ENCODE peak calls at places on chromosomes 13 and 19, in five cellular contexts. I, R, K, L and C are unnamed samples.

GRCh38 chr19:952680-953500 is 27.1 kb downstream of the ARID3A start:
- DNase-seq in I (no peak), R (no peak), L (peak; percentile 98), K (peak; percentile 24), C (peak; percentile 92)

GRCh38 chr13:78102121-78102677 is 183.6 kb upstream of the EDNRB start:
- DNase-seq in L (no peak), R (peak; percentile 56), K (no peak), I (peak; percentile 15), C (no peak)

GRCh38 chr19:44764975-44765948 is 12.4 kb upstream of the CBLC start:
- DNase-seq in L (no peak), R (peak; percentile 64), K (no peak), I (no peak), C (peak; percentile 70)

GRCh38 chr19:5113101-5113557 is 144.2 kb downstream of the KDM4B start:
- DNase-seq in I (no peak), K (no peak), R (no peak), L (no peak), C (no peak)

GRCh38 chr19:35549174-35549788 is 3.9 kb downstream of the TMEM147 start:
- DNase-seq in I (no peak), K (peak; percentile 82), R (no peak), L (peak; percentile 66), C (peak; percentile 88)

GRCh38 chr19:16069813-16070365 is 6.4 kb upstream of the TPM4 start:
- DNase-seq in R (no peak), I (no peak), L (no peak), K (no peak), C (no peak)

GRCh38 chr13:38888309-38888708 is 102.3 kb downstream of the STOML3 start:
- DNase-seq in R (no peak), I (no peak), L (no peak), K (no peak), C (no peak)

GRCh38 chr19:511101-511841 is 4.0 kb downstream of the TPGS1 start:
- DNase-seq in K (peak; percentile 84), R (peak; percentile 75), L (no peak), I (no peak), C (peak; percentile 74)

GRCh38 chr19:16873603-16874002 is 15.2 kb upstream of the F2RL3 start:
- DNase-seq in L (no peak), R (no peak), K (no peak), I (no peak), C (no peak)

GRCh38 chr19:48644355-48644754 is 1.6 kb downstream of the CA11 start:
- DNase-seq in I (no peak), K (no peak), R (peak; percentile 37), L (no peak), C (no peak)

GRCh38 chr13:99926014-99926731 is 45.4 kb downstream of the ZIC5 start:
- DNase-seq in I (no peak), L (no peak), R (no peak), K (no peak), C (no peak)

GRCh38 chr19:1289395-1290244 is 3.9 kb downstream of the EFNA2 start:
- DNase-seq in L (no peak), R (no peak), K (peak; percentile 22), I (no peak), C (no peak)

GRCh38 chr19:14544047-14544446 is 14.7 kb downstream of the TECR start:
- DNase-seq in K (no peak), L (no peak), R (no peak), I (no peak), C (peak; percentile 2)

GRCh38 chr19:34350161-34350561 is 14.8 kb upstream of the GPI start:
- DNase-seq in L (no peak), R (no peak), K (peak; percentile 28), I (no peak), C (no peak)

GRCh38 chr13:24083722-24084421 is 76.6 kb upstream of the SPATA13 start:
- DNase-seq in L (no peak), R (no peak), K (no peak), I (no peak), C (no peak)

GRCh38 chr19:52248256-52248655 is 21.1 kb upstream of the ZNF766 start:
- DNase-seq in I (peak; percentile 31), L (peak; percentile 42), K (peak; percentile 28), R (peak; percentile 55), C (peak; percentile 55)
- TF ChIP-seq CTCF in I (peak; percentile 59), L (peak; percentile 10), K (peak; percentile 72), R (peak; percentile 58), C (peak; percentile 58)

GRCh38 chr19:57888494-57889231 is at the start of gene ZNF814:
- DNase-seq in R (peak; percentile 88), K (peak; percentile 92), I (peak; percentile 81), L (peak; percentile 51), C (peak; percentile 90)
- TF ChIP-seq CTCF in R (peak; percentile 34), K (peak; percentile 48), I (peak; percentile 48), L (no peak), C (peak; percentile 32)

DNA sequence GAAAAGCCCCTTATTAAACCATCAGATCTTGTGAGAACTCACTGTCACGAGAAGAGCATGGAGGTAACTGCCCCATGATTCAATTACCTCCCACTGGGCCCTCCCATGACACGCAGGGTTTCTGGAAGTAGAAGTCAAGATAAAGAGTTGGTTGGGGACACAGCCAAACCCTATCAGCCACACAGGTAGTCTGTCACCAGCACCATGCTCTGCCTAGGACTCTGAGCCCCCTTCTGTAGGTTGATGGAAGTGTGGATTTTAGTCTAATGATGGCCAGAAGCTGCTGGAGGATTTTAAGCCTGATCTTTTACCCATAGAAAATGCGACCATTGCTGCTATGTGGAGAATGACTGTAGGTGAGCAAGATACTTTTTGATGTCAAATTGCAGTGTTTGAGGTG is 60.8 kb downstream of the ARHGEF7 start:
- DNase-seq in L (no peak), I (no peak), K (no peak), R (no peak), C (no peak)
- TF ChIP-seq CTCF in L (no peak), I (no peak), K (no peak), R (no peak), C (no peak)

GRCh38 chr13:93172109-93172508 is 54.5 kb upstream of the GPC6 start:
- DNase-seq in I (no peak), K (no peak), R (no peak), L (no peak), C (no peak)
- TF ChIP-seq CTCF in I (no peak), K (peak; percentile 51), R (no peak), L (no peak), C (no peak)

GRCh38 chr13:113220877-113221276 is 11.5 kb downstream of the CUL4A start:
- DNase-seq in K (no peak), R (peak; percentile 52), L (no peak), I (peak; percentile 44), C (no peak)
- TF ChIP-seq CTCF in K (no peak), R (peak; percentile 40), L (peak; percentile 25), I (peak; percentile 43), C (no peak)

GRCh38 chr13:27783111-27783510 is 9.2 kb upstream of the GSX1 start:
- DNase-seq in I (no peak), L (no peak), R (no peak), K (no peak), C (peak; percentile 37)
- TF ChIP-seq CTCF in I (peak; percentile 41), L (peak; percentile 41), R (peak; percentile 31), K (peak; percentile 40), C (peak; percentile 44)

GRCh38 chr19:42097461-42097860 is 21.5 kb downstream of the ZNF574 start:
- DNase-seq in I (no peak), L (no peak), K (no peak), R (no peak), C (no peak)

GRCh38 chr19:42095814-42096230 is 19.9 kb downstream of the ZNF574 start:
- DNase-seq in L (no peak), K (no peak), I (no peak), R (no peak), C (no peak)

GRCh38 chr19:42098781-42099180 is 22.8 kb downstream of the ZNF574 start:
- DNase-seq in I (no peak), L (no peak), K (no peak), R (no peak), C (no peak)

GRCh38 chr19:42095142-42095813 is 19.3 kb downstream of the ZNF574 start:
- DNase-seq in K (no peak), L (no peak), I (no peak), R (no peak), C (no peak)

GRCh38 chr19:42096255-42096837 is 20.4 kb downstream of the ZNF574 start:
- DNase-seq in I (no peak), R (no peak), K (no peak), L (no peak), C (no peak)
- TF ChIP-seq CTCF in I (no peak), R (no peak), K (no peak), L (no peak), C (no peak)

GRCh38 chr19:39349326-39349725 is 7.1 kb downstream of the SAMD4B start:
- DNase-seq in K (no peak), L (no peak), R (no peak), I (no peak), C (no peak)

GRCh38 chr19:39352549-39353285 is 10.5 kb downstream of the SAMD4B start:
- DNase-seq in L (no peak), K (no peak), R (no peak), I (no peak), C (no peak)

GRCh38 chr19:39350156-39350555 is 7.9 kb downstream of the SAMD4B start:
- DNase-seq in R (no peak), L (no peak), K (no peak), I (no peak), C (no peak)

GRCh38 chr19:39355253-39355652 is 13.0 kb downstream of the SAMD4B start:
- DNase-seq in L (no peak), R (no peak), K (no peak), I (no peak), C (no peak)

DNA sequence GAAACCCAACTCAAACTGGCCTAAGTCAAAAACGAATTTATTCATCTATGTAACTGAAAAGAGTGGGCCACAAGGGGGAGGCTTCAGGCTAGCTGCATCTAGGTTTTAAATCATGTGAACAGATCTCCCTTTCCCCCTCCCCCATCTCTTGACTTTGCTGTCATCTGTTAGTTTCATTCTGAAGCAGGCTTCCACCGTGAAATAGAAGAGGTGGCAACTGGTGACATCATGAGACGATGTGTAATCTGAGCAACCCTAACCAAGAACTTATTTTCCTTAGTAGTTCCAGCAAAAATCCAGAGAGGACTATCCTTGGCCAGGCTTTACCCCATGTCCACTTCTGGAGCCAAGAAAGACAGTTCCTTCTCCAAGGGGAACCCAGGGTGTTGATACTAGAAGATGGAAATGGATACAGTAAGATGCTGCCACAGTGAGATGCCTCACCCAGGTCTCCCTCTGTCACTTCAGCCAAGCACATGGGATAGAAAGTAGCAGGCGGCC is 9.4 kb downstream of the SAMD4B start:
- DNase-seq in K (peak; percentile 45), R (no peak), I (no peak), L (no peak), C (no peak)
- TF ChIP-seq CTCF in K (no peak), R (no peak), I (no peak), L (no peak), C (no peak)

GRCh38 chr13:111153977-111154332 is 38.8 kb downstream of the ARHGEF7 start:
- DNase-seq in L (peak; percentile 68), K (peak; percentile 34), R (no peak), I (peak; percentile 54), C (no peak)
- TF ChIP-seq CTCF in L (peak; percentile 14), K (peak; percentile 33), R (peak; percentile 24), I (no peak), C (peak; percentile 17)

GRCh38 chr13:37138169-37138568 is 32.7 kb upstream of the CSNK1A1L start:
- DNase-seq in L (no peak), I (no peak), R (no peak), K (no peak), C (no peak)
- TF ChIP-seq CTCF in L (peak; percentile 46), I (peak; percentile 21), R (peak; percentile 17), K (no peak), C (peak; percentile 5)